ENCODE peak calls at places on chromosomes 6 and 20, in five cellular contexts. G is epithelial cell of esophagus, J is kidney epithelial cell, U is sciatic nerve, O is HT1080. R is an unnamed sample.

GRCh38 chr6:8627085-8627861 is 191.9 kb upstream of the SLC35B3 start:
- DNase-seq in G (peak), J (peak), U (no peak), O (peak), R (no peak)

GRCh38 chr6:159467473-159468041 is 225.5 kb downstream of the SOD2 start:
- DNase-seq in G (no peak), J (no peak), U (no peak), O (no peak), R (no peak)

GRCh38 chr6:87213364-87213763 is 58.0 kb downstream of the ZNF292 start:
- DNase-seq in G (peak), J (peak), U (no peak), O (no peak), R (no peak)

GRCh38 chr6:136250686-136251008 is 536 bp upstream of the MTFR2 start:
- DNase-seq in G (no peak), J (no peak), U (no peak), O (no peak), R (no peak)

GRCh38 chr20:50582591-50583234 is 72.5 kb downstream of the PTPN1 start:
- DNase-seq in G (no peak), J (no peak), U (no peak), O (no peak), R (peak)

GRCh38 chr6:161575508-161576254 is 301.8 kb upstream of the AGPAT4 start:
- DNase-seq in G (no peak), J (no peak), U (no peak), O (no peak), R (no peak)

GRCh38 chr6:149990672-149991402 is 27.1 kb downstream of the ULBP1 start:
- DNase-seq in G (no peak), J (no peak), U (no peak), O (no peak), R (no peak)

GRCh38 chr6:16545382-16545781 is 215.9 kb downstream of the ATXN1 start:
- DNase-seq in G (no peak), J (no peak), U (no peak), O (no peak), R (no peak)

GRCh38 chr20:35595456-35595855 is 20.2 kb upstream of the SPAG4 start:
- DNase-seq in G (no peak), J (no peak), U (no peak), O (no peak), R (peak)

GRCh38 chr6:46781478-46782378 is 11.5 kb upstream of the MEP1A start:
- DNase-seq in G (peak), J (no peak), U (peak), O (peak), R (no peak)

GRCh38 chr20:58688838-58689237 is 3.8 kb upstream of the NPEPL1 start:
- DNase-seq in G (no peak), J (no peak), U (no peak), O (no peak), R (no peak)

R was measured in spleen.